ENCODE peak calls at places on chromosomes 4 and X, in nine cellular contexts. One of them, this sample, is unnamed. For H3K4me1 and H3K27me3, the result is how much of the 10 kb centered on the place peaks cover.

GRCh38 chr4:182886768-182887167 is 30.4 kb downstream of the DCTD start:
- DNase-seq in upper lobe of right lung: no peak
- DNase-seq in colonic mucosa: no peak
- DNase-seq in mammary epithelial cell: no peak
- DNase-seq in H9: no peak
- DNase-seq in A673: no peak
- DNase-seq in mesenchymal stem cell: no peak
- DNase-seq in body of pancreas: no peak
- DNase-seq in lung: no peak
- DNase-seq in this sample: peak

GRCh38 chr4:152856960-152857359 is 77.2 kb downstream of the ARFIP1 start:
- DNase-seq in upper lobe of right lung: no peak
- DNase-seq in colonic mucosa: no peak
- DNase-seq in mammary epithelial cell: no peak
- DNase-seq in H9: no peak
- DNase-seq in A673: no peak
- DNase-seq in mesenchymal stem cell: no peak
- DNase-seq in body of pancreas: no peak
- DNase-seq in lung: no peak
- DNase-seq in this sample: no peak

GRCh38 chrX:6849711-6850415 is 297.6 kb upstream of the STS start:
- DNase-seq in upper lobe of right lung: no peak
- DNase-seq in colonic mucosa: no peak
- DNase-seq in mammary epithelial cell: peak
- DNase-seq in H9: no peak
- DNase-seq in A673: no peak
- DNase-seq in mesenchymal stem cell: peak
- DNase-seq in body of pancreas: no peak
- DNase-seq in lung: no peak
- DNase-seq in this sample: no peak

GRCh38 chr4:3446631-3447320 is 5.0 kb downstream of the HGFAC start:
- DNase-seq in upper lobe of right lung: no peak
- DNase-seq in colonic mucosa: no peak
- DNase-seq in mammary epithelial cell: no peak
- DNase-seq in H9: no peak
- DNase-seq in A673: no peak
- DNase-seq in mesenchymal stem cell: no peak
- DNase-seq in body of pancreas: no peak
- DNase-seq in lung: no peak
- DNase-seq in this sample: no peak

GRCh38 chr4:173575482-173576152 is 45.6 kb upstream of the HAND2 start:
- DNase-seq in upper lobe of right lung: no peak
- DNase-seq in colonic mucosa: no peak
- DNase-seq in mammary epithelial cell: no peak
- DNase-seq in H9: no peak
- DNase-seq in A673: no peak
- DNase-seq in mesenchymal stem cell: no peak
- DNase-seq in body of pancreas: no peak
- DNase-seq in lung: no peak
- DNase-seq in this sample: no peak

GRCh38 chr4:77861500-77861899 is 1.1 kb upstream of the MRPL1 start:
- DNase-seq in upper lobe of right lung: no peak
- DNase-seq in colonic mucosa: no peak
- DNase-seq in mammary epithelial cell: no peak
- DNase-seq in H9: no peak
- DNase-seq in A673: peak
- DNase-seq in mesenchymal stem cell: no peak
- DNase-seq in body of pancreas: no peak
- DNase-seq in lung: no peak
- DNase-seq in this sample: no peak

GRCh38 chr4:30952526-30953219 is 232.5 kb downstream of the PCDH7 start:
- DNase-seq in upper lobe of right lung: no peak
- DNase-seq in colonic mucosa: no peak
- DNase-seq in mammary epithelial cell: no peak
- DNase-seq in H9: no peak
- DNase-seq in A673: no peak
- DNase-seq in mesenchymal stem cell: peak
- DNase-seq in body of pancreas: no peak
- DNase-seq in lung: no peak
- DNase-seq in this sample: no peak

GRCh38 chrX:4243759-4244158 is 530.3 kb upstream of the PRKX start:
- DNase-seq in upper lobe of right lung: no peak
- DNase-seq in colonic mucosa: no peak
- DNase-seq in mammary epithelial cell: no peak
- DNase-seq in H9: no peak
- DNase-seq in A673: no peak
- DNase-seq in mesenchymal stem cell: no peak
- DNase-seq in body of pancreas: no peak
- DNase-seq in lung: no peak
- DNase-seq in this sample: no peak

GRCh38 chr4:95835672-95836071 is 4.2 kb upstream of the PDHA2 start:
- DNase-seq in upper lobe of right lung: no peak
- DNase-seq in colonic mucosa: no peak
- DNase-seq in mammary epithelial cell: no peak
- DNase-seq in H9: peak
- DNase-seq in A673: peak
- DNase-seq in mesenchymal stem cell: peak
- DNase-seq in body of pancreas: no peak
- DNase-seq in lung: no peak
- DNase-seq in this sample: no peak

GRCh38 chrX:129634541-129634940 is 20.2 kb downstream of the APLN start:
- DNase-seq in upper lobe of right lung: no peak
- DNase-seq in colonic mucosa: no peak
- DNase-seq in mammary epithelial cell: no peak
- DNase-seq in H9: no peak
- DNase-seq in A673: no peak
- DNase-seq in mesenchymal stem cell: no peak
- DNase-seq in body of pancreas: no peak
- DNase-seq in lung: no peak
- DNase-seq in this sample: no peak

GRCh38 chr4:185994750-185995149 is 74.2 kb upstream of the TLR3 start:
- DNase-seq in upper lobe of right lung: no peak
- DNase-seq in colonic mucosa: no peak
- DNase-seq in mammary epithelial cell: no peak
- DNase-seq in H9: no peak
- DNase-seq in A673: no peak
- DNase-seq in mesenchymal stem cell: no peak
- DNase-seq in body of pancreas: no peak
- DNase-seq in lung: no peak
- DNase-seq in this sample: no peak

GRCh38 chrX:139538907-139539593 is 8.5 kb downstream of the F9 start:
- DNase-seq in upper lobe of right lung: no peak
- DNase-seq in colonic mucosa: no peak
- DNase-seq in mammary epithelial cell: no peak
- DNase-seq in H9: no peak
- DNase-seq in A673: peak
- DNase-seq in mesenchymal stem cell: no peak
- DNase-seq in body of pancreas: no peak
- DNase-seq in lung: no peak
- DNase-seq in this sample: no peak

GRCh38 chr4:152100378-152101201 is 339.8 kb upstream of the GATB start:
- DNase-seq in upper lobe of right lung: no peak
- DNase-seq in colonic mucosa: no peak
- DNase-seq in mammary epithelial cell: peak
- DNase-seq in H9: no peak
- DNase-seq in A673: no peak
- DNase-seq in mesenchymal stem cell: no peak
- DNase-seq in body of pancreas: no peak
- DNase-seq in lung: no peak
- DNase-seq in this sample: no peak

GRCh38 chr4:128228021-128228571 is 59.5 kb downstream of the PGRMC2 start:
- DNase-seq in upper lobe of right lung: no peak
- DNase-seq in colonic mucosa: no peak
- DNase-seq in mammary epithelial cell: no peak
- DNase-seq in H9: no peak
- DNase-seq in A673: no peak
- DNase-seq in mesenchymal stem cell: no peak
- DNase-seq in body of pancreas: no peak
- DNase-seq in lung: no peak
- DNase-seq in this sample: no peak

GRCh38 chrX:148501121-148502066 is 977 bp downstream of the AFF2 start:
- DNase-seq in upper lobe of right lung: peak
- DNase-seq in colonic mucosa: no peak
- DNase-seq in mammary epithelial cell: peak
- DNase-seq in H9: peak
- DNase-seq in A673: no peak
- DNase-seq in mesenchymal stem cell: no peak
- DNase-seq in body of pancreas: no peak
- DNase-seq in lung: no peak
- DNase-seq in this sample: no peak

GRCh38 chr4:39043058-39043696 is 11.0 kb upstream of the TMEM156 start:
- DNase-seq in upper lobe of right lung: no peak
- DNase-seq in colonic mucosa: no peak
- DNase-seq in mammary epithelial cell: peak
- DNase-seq in H9: no peak
- DNase-seq in A673: no peak
- DNase-seq in mesenchymal stem cell: peak
- DNase-seq in body of pancreas: peak
- DNase-seq in lung: no peak
- DNase-seq in this sample: peak

GRCh38 chr4:16206848-16207247 is 19.4 kb downstream of the TAPT1 start:
- DNase-seq in upper lobe of right lung: no peak
- DNase-seq in colonic mucosa: no peak
- DNase-seq in mammary epithelial cell: no peak
- DNase-seq in H9: no peak
- DNase-seq in A673: peak
- DNase-seq in mesenchymal stem cell: no peak
- DNase-seq in body of pancreas: no peak
- DNase-seq in lung: no peak
- DNase-seq in this sample: no peak

DNA sequence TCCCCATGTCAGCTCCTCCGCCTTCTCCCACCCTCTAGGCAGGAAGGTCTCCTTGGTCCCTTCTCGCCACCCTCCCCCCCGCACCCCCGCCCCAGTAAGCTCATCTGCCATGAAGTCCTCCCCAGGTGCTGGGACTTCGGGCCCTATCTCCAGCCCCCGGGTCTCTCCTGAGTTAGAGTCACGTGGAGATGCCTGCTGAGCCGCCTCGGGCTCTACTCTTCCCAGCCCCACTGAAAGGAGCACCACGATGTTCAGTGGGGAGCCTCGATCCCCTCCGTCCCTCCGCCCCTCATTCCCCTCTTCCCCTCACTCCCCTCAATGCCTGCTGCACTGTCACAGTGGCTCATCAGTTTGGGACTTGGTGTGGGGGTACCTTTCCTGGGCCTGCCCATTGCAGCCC is 3.9 kb downstream of the HTRA3 start:
- DNase-seq in upper lobe of right lung: no peak
- DNase-seq in colonic mucosa: no peak
- DNase-seq in mammary epithelial cell: no peak
- DNase-seq in H9: no peak
- DNase-seq in A673: no peak
- DNase-seq in mesenchymal stem cell: no peak
- DNase-seq in body of pancreas: no peak
- DNase-seq in lung: no peak
- DNase-seq in this sample: no peak
- H3K4me1 ChIP-seq in upper lobe of right lung: under half
- H3K4me1 ChIP-seq in colonic mucosa: under half
- H3K4me1 ChIP-seq in mammary epithelial cell: under half
- H3K4me1 ChIP-seq in H9: under half
- H3K4me1 ChIP-seq in A673: under half
- H3K4me1 ChIP-seq in mesenchymal stem cell: under half
- H3K4me1 ChIP-seq in body of pancreas: under half
- H3K4me1 ChIP-seq in lung: under half
- H3K4me1 ChIP-seq in this sample: under half

GRCh38 chr4:34236118-34236517 is 2008.2 kb downstream of the ARAP2 start:
- DNase-seq in upper lobe of right lung: no peak
- DNase-seq in colonic mucosa: no peak
- DNase-seq in mammary epithelial cell: no peak
- DNase-seq in H9: no peak
- DNase-seq in A673: no peak
- DNase-seq in mesenchymal stem cell: no peak
- DNase-seq in body of pancreas: no peak
- DNase-seq in lung: no peak
- DNase-seq in this sample: no peak
- H3K27me3 ChIP-seq in upper lobe of right lung: under half
- H3K27me3 ChIP-seq in colonic mucosa: under half
- H3K27me3 ChIP-seq in mammary epithelial cell: under half
- H3K27me3 ChIP-seq in H9: under half
- H3K27me3 ChIP-seq in A673: under half
- H3K27me3 ChIP-seq in mesenchymal stem cell: under half
- H3K27me3 ChIP-seq in body of pancreas: under half
- H3K27me3 ChIP-seq in lung: under half
- H3K27me3 ChIP-seq in this sample: under half

DNA sequence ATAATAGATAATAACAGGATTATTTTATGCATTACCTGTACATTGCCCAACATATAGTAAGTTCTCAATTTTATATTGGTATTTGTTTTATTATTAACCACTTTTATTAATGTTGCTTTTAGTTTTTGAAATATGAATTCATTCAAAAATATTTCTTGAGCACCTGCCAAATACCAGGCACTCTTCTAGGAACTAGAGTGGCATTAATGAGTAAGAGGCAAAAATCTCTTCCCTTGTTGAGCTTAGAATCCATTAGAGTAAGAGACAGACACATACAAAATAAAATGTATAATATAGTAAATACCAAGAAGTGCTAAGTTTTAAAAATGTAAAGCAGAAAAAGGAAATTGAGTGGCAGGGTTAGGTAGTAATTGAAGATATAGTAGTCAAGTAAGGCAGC is 45.8 kb downstream of the TET2 start:
- DNase-seq in upper lobe of right lung: no peak
- DNase-seq in colonic mucosa: no peak
- DNase-seq in mammary epithelial cell: no peak
- DNase-seq in H9: no peak
- DNase-seq in A673: no peak
- DNase-seq in mesenchymal stem cell: no peak
- DNase-seq in body of pancreas: no peak
- DNase-seq in lung: no peak
- DNase-seq in this sample: no peak
- H3K27ac ChIP-seq in upper lobe of right lung: no peak
- H3K27ac ChIP-seq in colonic mucosa: no peak
- H3K27ac ChIP-seq in mammary epithelial cell: no peak
- H3K27ac ChIP-seq in H9: no peak
- H3K27ac ChIP-seq in A673: no peak
- H3K27ac ChIP-seq in mesenchymal stem cell: no peak
- H3K27ac ChIP-seq in body of pancreas: no peak
- H3K27ac ChIP-seq in lung: no peak
- H3K27ac ChIP-seq in this sample: no peak

DNA sequence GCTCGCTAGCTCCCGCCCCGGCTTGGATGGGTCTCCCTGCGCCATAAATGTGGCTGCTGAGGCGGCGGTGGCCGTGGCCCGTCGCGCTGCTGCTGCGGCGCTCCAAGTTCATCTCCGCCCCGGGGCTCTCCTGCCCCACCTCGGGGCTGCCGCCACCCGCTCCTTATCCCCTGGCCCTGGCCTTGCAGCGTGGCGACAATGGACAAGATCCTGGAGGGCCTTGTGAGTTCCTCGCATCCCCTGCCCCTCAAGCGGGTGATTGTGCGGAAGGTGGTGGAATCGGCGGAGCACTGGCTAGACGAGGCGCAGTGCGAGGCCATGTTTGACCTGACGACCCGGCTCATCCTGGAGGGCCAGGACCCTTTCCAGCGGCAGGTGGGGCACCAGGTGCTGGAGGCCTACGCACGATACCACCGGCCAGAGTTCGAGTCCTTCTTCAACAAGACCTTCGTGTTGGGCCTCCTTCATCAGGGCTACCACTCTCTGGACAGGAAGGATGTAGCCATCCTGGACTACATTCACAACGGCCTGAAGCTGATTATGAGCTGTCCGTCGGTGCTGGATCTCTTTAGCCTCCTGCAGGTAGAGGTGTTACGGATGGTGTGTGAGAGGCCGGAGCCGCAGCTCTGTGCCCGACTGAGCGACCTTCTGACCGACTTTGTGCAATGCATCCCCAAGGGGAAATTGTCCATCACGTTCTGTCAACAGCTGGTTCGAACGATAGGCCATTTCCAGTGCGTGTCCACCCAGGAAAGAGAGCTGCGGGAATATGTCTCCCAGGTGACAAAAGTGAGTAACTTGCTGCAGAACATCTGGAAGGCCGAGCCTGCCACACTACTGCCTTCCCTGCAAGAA is 763 bp downstream of the USP38 start:
- DNase-seq in upper lobe of right lung: no peak
- DNase-seq in colonic mucosa: peak
- DNase-seq in mammary epithelial cell: peak
- DNase-seq in H9: peak
- DNase-seq in A673: no peak
- DNase-seq in mesenchymal stem cell: peak
- DNase-seq in body of pancreas: peak
- DNase-seq in lung: peak
- DNase-seq in this sample: no peak
- H3K4me1 ChIP-seq in upper lobe of right lung: under half
- H3K4me1 ChIP-seq in colonic mucosa: under half
- H3K4me1 ChIP-seq in mammary epithelial cell: under half
- H3K4me1 ChIP-seq in H9: under half
- H3K4me1 ChIP-seq in A673: under half
- H3K4me1 ChIP-seq in mesenchymal stem cell: under half
- H3K4me1 ChIP-seq in body of pancreas: half or more
- H3K4me1 ChIP-seq in lung: under half
- H3K4me1 ChIP-seq in this sample: under half